ENCODE peak calls at places on chromosome 15, in eight cellular contexts. B is pancreas, X is cardiac fibroblast, D is A549, E is B cell, F is cardiac muscle cell, C is body of pancreas, U is suprapubic skin. H is an unnamed sample.

GRCh38 chr15:71638876-71639275 is 171.5 kb upstream of the NR2E3 start:
- DNase-seq in F (no peak), U (no peak), E (no peak), B (no peak), C (no peak), X (no peak), D (no peak), H (no peak)

GRCh38 chr15:60086676-60087446 is 82.8 kb downstream of the FOXB1 start:
- DNase-seq in B (no peak), U (no peak), F (no peak), D (no peak), E (no peak), X (no peak), C (no peak), H (no peak)

GRCh38 chr15:82039871-82040270 is 5.9 kb downstream of the MEX3B start:
- DNase-seq in E (no peak), U (no peak), D (no peak), X (no peak), C (no peak), F (no peak), B (no peak), H (no peak)

GRCh38 chr15:39998511-39998910 is 40.5 kb downstream of the SRP14 start:
- DNase-seq in C (no peak), F (no peak), B (no peak), X (no peak), D (no peak), E (no peak), U (no peak), H (no peak)

GRCh38 chr15:40160689-40161688 is at the start of gene BUB1B:
- DNase-seq in E (peak; percentile 95), X (peak; percentile 94), F (peak; percentile 94), B (peak; percentile 93), C (peak; percentile 92), D (peak; percentile 89), U (peak; percentile 91), H (peak; percentile 93)

GRCh38 chr15:33370225-33371020 is 59.7 kb downstream of the RYR3 start:
- DNase-seq in U (no peak), X (no peak), E (no peak), C (no peak), B (no peak), D (no peak), F (no peak), H (no peak)

GRCh38 chr15:39251413-39252197 is 329.3 kb upstream of the THBS1 start:
- DNase-seq in E (no peak), U (no peak), X (peak; percentile 66), F (no peak), B (no peak), C (no peak), D (no peak), H (no peak)

GRCh38 chr15:99720533-99720932 is 12.7 kb downstream of the LYSMD4 start:
- DNase-seq in X (no peak), U (no peak), D (no peak), B (no peak), F (no peak), E (no peak), C (no peak), H (no peak)

GRCh38 chr15:68201879-68202261 is 3.3 kb downstream of the CALML4 start:
- DNase-seq in B (no peak), F (no peak), U (no peak), D (no peak), X (no peak), C (no peak), E (no peak), H (no peak)

GRCh38 chr15:85404922-85405293 is 24.5 kb downstream of the AKAP13 start:
- DNase-seq in X (peak; percentile 77), U (no peak), E (no peak), D (no peak), F (no peak), C (no peak), B (no peak), H (no peak)

GRCh38 chr15:52252781-52253180 is 42.8 kb downstream of the MYO5C start:
- DNase-seq in U (no peak), X (peak; percentile 96), B (no peak), F (peak; percentile 88), E (no peak), D (peak; percentile 91), C (peak; percentile 58), H (no peak)

GRCh38 chr15:25245801-25246622 is 192.8 kb downstream of the UBE3A start:
- DNase-seq in U (peak; percentile 72), E (no peak), D (no peak), C (peak; percentile 5), B (peak; percentile 11), X (no peak), F (no peak), H (no peak)

DNA sequence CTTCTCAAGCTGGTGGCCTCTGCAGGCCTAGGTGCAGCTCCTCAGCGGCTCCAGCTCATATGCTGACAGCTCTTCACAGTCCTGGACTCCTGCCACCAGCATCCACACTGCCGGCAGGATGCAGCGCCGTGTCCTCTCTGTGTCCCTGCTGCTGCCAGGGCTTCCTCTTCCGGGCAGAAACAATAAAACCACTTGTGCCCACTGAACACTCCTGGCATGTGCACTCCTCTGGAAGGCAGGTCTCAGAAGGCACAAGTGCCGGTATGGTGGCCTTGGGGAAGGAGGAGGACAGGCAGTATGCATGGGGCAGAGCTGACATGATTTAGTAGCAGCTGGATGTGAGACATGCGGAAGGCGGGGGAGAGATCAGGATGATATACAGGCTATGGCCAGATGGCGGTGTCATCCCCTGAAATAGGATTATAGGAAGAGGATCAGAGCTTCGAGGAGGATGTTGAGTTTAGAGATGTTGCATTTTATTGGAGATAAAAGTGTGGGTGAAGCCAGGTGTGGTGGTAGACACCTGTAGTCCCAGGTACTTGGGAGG is 7.5 kb upstream of the MAN2A2 start:
- DNase-seq in X (peak; percentile 23), F (no peak), D (peak; percentile 43), U (no peak), E (no peak), C (no peak), B (no peak), H (no peak)
- TF ChIP-seq CTCF in X (no peak), F (no peak), D (no peak), U (no peak), E (no peak), C (no peak), B (no peak), H (no peak)

GRCh38 chr15:88897456-88898194 is 2.3 kb upstream of the HAPLN3 start:
- DNase-seq in C (peak; percentile 84), B (peak; percentile 79), F (peak; percentile 91), E (peak; percentile 77), D (peak; percentile 80), X (peak; percentile 80), U (peak; percentile 94), H (peak; percentile 85)
- TF ChIP-seq CTCF in C (peak; percentile 52), B (no peak), F (peak; percentile 72), E (no peak), D (peak; percentile 47), X (peak; percentile 73), U (peak; percentile 75), H (no peak)

DNA sequence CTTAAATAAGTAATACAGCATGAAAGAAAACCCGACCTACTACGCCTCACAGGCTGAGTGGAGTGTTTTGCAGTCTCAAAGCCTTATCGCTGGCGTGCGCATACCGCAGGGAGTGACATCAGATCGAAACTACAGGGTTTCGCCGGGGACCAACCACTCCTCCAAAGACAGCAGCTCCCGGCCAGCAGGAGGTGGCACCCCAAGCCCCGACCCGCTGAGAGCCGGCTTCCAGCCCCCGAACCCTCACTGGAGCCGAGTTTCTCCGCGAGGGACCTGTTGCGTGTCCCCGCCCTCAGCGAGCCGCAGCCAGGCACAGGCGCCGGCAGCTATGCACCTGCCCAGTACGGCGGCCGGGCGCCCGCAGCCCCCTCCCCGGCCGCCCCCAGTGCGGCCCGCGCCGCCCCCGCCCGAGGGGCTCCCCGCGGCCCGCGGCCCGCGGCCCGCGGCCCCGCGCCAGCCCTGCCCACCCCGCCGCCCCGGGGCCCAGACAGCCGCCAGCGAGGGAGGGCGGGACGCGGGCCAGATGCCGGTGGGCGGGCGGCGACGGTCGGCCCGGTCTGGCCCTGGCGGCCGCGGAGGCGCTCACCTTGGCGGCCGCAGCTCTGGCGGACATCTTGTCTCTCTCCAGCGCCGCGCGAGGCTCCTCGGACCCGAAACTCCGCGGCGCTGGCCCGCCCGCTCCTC is 710 bp downstream of the TJP1 start:
- DNase-seq in F (peak; percentile 74), E (peak; percentile 1), B (peak; percentile 82), U (peak; percentile 85), X (peak; percentile 83), C (peak; percentile 91), D (peak; percentile 89), H (peak; percentile 75)
- TF ChIP-seq CTCF in F (peak; percentile 28), E (no peak), B (no peak), U (peak; percentile 27), X (peak; percentile 36), C (peak; percentile 33), D (no peak), H (no peak)

GRCh38 chr15:77982127-77982490 is 95.4 kb downstream of the TBC1D2B start:
- DNase-seq in E (no peak), D (no peak), F (no peak), B (no peak), C (no peak), U (peak; percentile 69), X (no peak), H (no peak)

GRCh38 chr15:77984446-77984861 is 93.1 kb downstream of the TBC1D2B start:
- DNase-seq in U (peak; percentile 71), B (no peak), C (no peak), D (no peak), F (no peak), X (no peak), E (no peak), H (peak; percentile 2)

GRCh38 chr15:77985031-77985930 is 92.2 kb downstream of the TBC1D2B start:
- DNase-seq in X (no peak), E (no peak), F (no peak), U (peak; percentile 48), D (no peak), B (no peak), C (no peak), H (peak; percentile 3)

GRCh38 chr15:77983091-77983707 is 94.3 kb downstream of the TBC1D2B start:
- DNase-seq in E (no peak), F (no peak), B (no peak), C (no peak), X (no peak), U (peak; percentile 53), D (no peak), H (peak; percentile 2)

DNA sequence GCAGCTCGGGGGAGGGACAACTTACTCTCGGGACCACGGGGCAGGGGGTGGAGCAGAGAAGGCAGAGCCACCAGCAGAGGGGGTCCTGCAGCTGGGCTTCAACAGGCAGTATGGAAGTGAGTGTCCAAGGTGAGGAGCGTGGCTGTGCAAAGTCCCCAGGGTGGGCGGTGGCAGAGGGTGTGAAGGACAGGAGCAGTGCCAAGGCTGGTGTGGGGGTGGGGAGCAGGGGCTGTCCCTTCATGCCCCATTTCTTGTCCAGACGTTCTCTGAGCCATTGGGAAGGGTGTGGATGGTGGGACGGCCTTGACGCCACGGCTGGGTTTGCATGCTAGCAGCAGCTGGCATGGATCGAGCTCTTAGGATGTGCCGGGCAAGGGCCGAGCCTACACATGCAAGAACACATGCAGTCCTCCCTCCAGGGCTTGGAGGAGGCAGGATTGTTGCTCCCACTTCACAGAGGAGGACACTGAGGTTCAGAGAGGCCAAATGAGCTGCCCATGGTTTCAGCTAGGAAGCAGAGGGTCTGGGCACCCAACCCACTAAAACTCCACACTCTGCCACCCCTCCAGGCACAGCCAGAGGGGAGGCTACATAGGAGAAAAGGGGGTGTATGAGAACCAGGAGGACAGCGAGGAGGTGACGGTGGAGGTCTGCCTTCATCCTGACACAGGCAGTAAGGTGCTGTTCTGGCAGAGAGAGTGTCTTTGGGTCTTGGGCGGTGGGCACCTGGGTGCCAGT is 93.6 kb downstream of the TBC1D2B start:
- DNase-seq in D (no peak), F (no peak), C (no peak), B (no peak), E (no peak), X (no peak), U (peak; percentile 75), H (peak; percentile 3)
- TF ChIP-seq CTCF in D (no peak), F (peak; percentile 23), C (no peak), B (no peak), E (no peak), X (no peak), U (no peak), H (peak; percentile 22)